ENCODE peak calls at places on chromosome 16, in nine cellular contexts. Y is HL-60, M is right lobe of liver, R is heart right ventricle, C is esophagus squamous epithelium, X is left lung, U is A549, V is body of pancreas, A is thoracic aorta. D is an unnamed sample.

GRCh38 chr16:52368899-52369298 is 178.0 kb downstream of the TOX3 start:
- DNase-seq in A (no peak), U (no peak), X (no peak), V (no peak), R (no peak), Y (no peak), M (no peak), C (no peak), D (no peak)

GRCh38 chr16:55871411-55872038 is 3.6 kb downstream of the CES5A start:
- DNase-seq in R (no peak), C (no peak), A (no peak), X (no peak), M (peak), Y (no peak), V (no peak), U (no peak), D (no peak)

GRCh38 chr16:60642956-60643355 is 1393.3 kb downstream of the CDH8 start:
- DNase-seq in R (no peak), A (no peak), M (no peak), C (no peak), X (no peak), Y (no peak), V (no peak), U (no peak), D (no peak)

GRCh38 chr16:14454391-14454790 is 175.7 kb downstream of the PARN start:
- DNase-seq in A (no peak), C (no peak), U (no peak), M (no peak), X (no peak), V (no peak), Y (no peak), R (no peak), D (no peak)

GRCh38 chr16:85149776-85150175 is 37.5 kb upstream of the CIBAR2 start:
- DNase-seq in U (no peak), V (peak), R (peak), A (no peak), M (peak), X (peak), Y (no peak), C (no peak), D (no peak)

GRCh38 chr16:54193656-54194007 is 93.0 kb downstream of the IRX3 start:
- DNase-seq in M (peak), Y (peak), C (no peak), V (peak), A (peak), U (peak), X (peak), R (peak), D (peak)

GRCh38 chr16:11138769-11139623 is 117.0 kb downstream of the SOCS1 start:
- DNase-seq in X (no peak), U (no peak), M (no peak), A (no peak), C (no peak), Y (no peak), R (no peak), V (no peak), D (peak)

GRCh38 chr16:82834156-82834758 is 207.5 kb downstream of the CDH13 start:
- DNase-seq in U (no peak), X (no peak), C (no peak), Y (no peak), V (no peak), A (no peak), M (no peak), R (no peak), D (no peak)

GRCh38 chr16:48447940-48448536 is 62.8 kb upstream of the SIAH1 start:
- DNase-seq in A (no peak), X (no peak), U (no peak), M (no peak), Y (no peak), V (no peak), R (no peak), C (no peak), D (peak)

GRCh38 chr16:50315346-50315997 is 49.1 kb downstream of the ADCY7 start:
- DNase-seq in M (no peak), U (no peak), C (no peak), Y (no peak), A (no peak), R (no peak), V (no peak), X (no peak), D (peak)

GRCh38 chr16:47079883-47080282 is 63.9 kb downstream of the NETO2 start:
- DNase-seq in V (no peak), A (no peak), U (no peak), C (no peak), M (no peak), R (no peak), Y (no peak), X (no peak), D (no peak)

GRCh38 chr16:15653227-15653626 is 3.2 kb downstream of the NDE1 start:
- DNase-seq in A (no peak), X (no peak), C (no peak), M (no peak), U (no peak), V (no peak), R (no peak), Y (no peak), D (peak)

GRCh38 chr16:25823891-25824290 is 132.1 kb downstream of the HS3ST4 start:
- DNase-seq in V (no peak), A (no peak), M (no peak), R (no peak), C (no peak), X (peak), Y (no peak), U (no peak), D (no peak)

GRCh38 chr16:81889896-81890634 is 111.0 kb downstream of the PLCG2 start:
- DNase-seq in R (no peak), Y (peak), X (no peak), C (no peak), M (peak), A (no peak), U (peak), V (peak), D (no peak)

GRCh38 chr16:56477096-56477878 is 25.9 kb downstream of the OGFOD1 start:
- DNase-seq in R (no peak), U (peak), C (no peak), A (peak), Y (peak), X (no peak), M (no peak), V (no peak), D (no peak)

GRCh38 chr16:11792404-11793260 is 4.4 kb downstream of the ZC3H7A start:
- DNase-seq in R (no peak), M (no peak), X (no peak), Y (no peak), U (no peak), A (no peak), C (no peak), V (peak), D (no peak)

GRCh38 chr16:27632267-27632666 is 82.3 kb downstream of the KATNIP start:
- DNase-seq in X (no peak), M (no peak), Y (no peak), U (no peak), R (no peak), C (no peak), A (no peak), V (no peak), D (no peak)

GRCh38 chr16:18938986-18939385 is 12.8 kb upstream of the SMG1 start:
- DNase-seq in M (no peak), V (no peak), C (no peak), X (no peak), Y (no peak), R (no peak), A (no peak), U (no peak), D (no peak)

GRCh38 chr16:51994597-51994996 is 552.3 kb downstream of the TOX3 start:
- DNase-seq in C (no peak), U (no peak), A (no peak), M (peak), Y (no peak), R (no peak), X (no peak), V (peak), D (no peak)

GRCh38 chr16:66416981-66417700 is 10.0 kb upstream of the BEAN1 start:
- DNase-seq in U (no peak), X (no peak), C (no peak), M (no peak), A (no peak), R (no peak), Y (no peak), V (no peak), D (no peak)

GRCh38 chr16:22424161-22424937 is 49.9 kb upstream of the CDR2 start:
- DNase-seq in C (no peak), X (no peak), U (no peak), V (peak), Y (no peak), R (peak), A (peak), M (peak), D (no peak)

GRCh38 chr16:79347176-79347715 is 253.3 kb downstream of the MAF start:
- DNase-seq in Y (no peak), V (no peak), X (no peak), A (no peak), R (no peak), M (no peak), U (no peak), C (no peak), D (no peak)

GRCh38 chr16:77711775-77712174 is 10.5 kb upstream of the NUDT7 start:
- DNase-seq in V (no peak), A (no peak), R (no peak), X (no peak), Y (no peak), U (no peak), M (peak), C (no peak), D (peak)

GRCh38 chr16:85385463-85386331 is 227.4 kb upstream of the GSE1 start:
- DNase-seq in M (peak), Y (no peak), X (peak), C (no peak), A (no peak), V (no peak), U (no peak), R (peak), D (no peak)

GRCh38 chr16:75475420-75475847 is 10.9 kb upstream of the TMEM170A start:
- DNase-seq in C (no peak), M (no peak), V (no peak), U (no peak), A (no peak), R (no peak), X (peak), Y (no peak), D (no peak)

DNA sequence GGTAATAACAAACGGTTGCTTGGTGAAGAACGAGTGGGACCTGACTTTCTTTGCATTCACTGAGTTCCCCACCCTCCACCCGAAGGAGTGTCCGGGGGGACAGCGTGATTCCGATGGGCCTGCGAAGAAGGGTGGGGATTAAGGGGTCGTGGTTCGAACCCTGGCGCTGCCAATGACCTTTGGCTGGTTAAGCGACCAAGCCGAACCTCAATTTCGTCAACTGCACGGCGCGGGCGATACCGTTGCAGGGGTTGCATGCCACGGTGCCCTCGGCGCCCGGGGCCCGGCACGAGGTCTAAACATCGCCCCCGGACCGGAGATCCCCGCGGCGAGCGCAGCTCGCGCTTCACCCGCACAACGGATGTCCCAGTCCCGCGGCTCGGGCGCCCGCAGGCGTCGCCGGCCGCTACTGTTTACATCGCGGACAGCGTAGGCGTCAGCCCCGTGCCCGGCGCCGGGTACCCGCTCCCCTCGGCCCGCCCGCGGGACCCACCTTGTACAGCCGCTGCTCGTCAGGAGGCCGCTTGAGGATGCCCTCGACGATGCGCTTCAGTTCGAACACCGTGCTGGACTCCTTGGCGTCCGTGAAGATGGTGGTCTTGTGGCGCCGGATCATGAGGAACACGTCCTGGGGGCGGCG is 460 bp downstream of the ELOB start:
- DNase-seq in A (no peak), M (no peak), X (peak), U (no peak), C (no peak), Y (no peak), R (peak), V (no peak), D (peak)
- H3K27ac ChIP-seq in A (peak), M (peak), X (peak), U (peak), C (peak), Y (peak), R (peak), V (peak), D (peak)

GRCh38 chr16:68309798-68310197 is 948 bp downstream of the SLC7A6OS start:
- DNase-seq in X (no peak), C (no peak), A (no peak), U (no peak), Y (no peak), R (no peak), V (no peak), M (no peak), D (no peak)

GRCh38 chr16:68306633-68307032 is 4.1 kb downstream of the SLC7A6OS start:
- DNase-seq in Y (no peak), R (no peak), M (no peak), V (no peak), U (no peak), A (no peak), X (no peak), C (no peak), D (no peak)

GRCh38 chr16:68311316-68311620 is 449 bp downstream of the PRMT7 start:
- DNase-seq in V (no peak), U (no peak), A (no peak), Y (peak), X (no peak), C (no peak), M (no peak), R (no peak), D (no peak)

GRCh38 chr16:68313116-68313515 is 2.3 kb downstream of the PRMT7 start:
- DNase-seq in Y (no peak), X (no peak), M (no peak), R (no peak), V (no peak), A (no peak), U (no peak), C (no peak), D (no peak)

GRCh38 chr16:68310441-68311315 is at the start of the genes PRMT7 and SLC7A6OS:
- DNase-seq in Y (peak), U (peak), V (peak), X (peak), C (peak), A (peak), R (peak), M (peak), D (peak)
- TF ChIP-seq CTCF in Y (no peak), U (no peak), V (peak), X (no peak), C (peak), A (peak), R (no peak), M (peak), D (peak)

GRCh38 chr16:72921106-72921505 is 126.8 kb downstream of the ZFHX3 start:
- DNase-seq in M (no peak), U (no peak), R (no peak), Y (peak), C (no peak), A (no peak), X (no peak), V (no peak), D (no peak)
- H3K4me3 ChIP-seq in M (no peak), U (no peak), R (no peak), Y (no peak), C (no peak), A (peak), X (no peak), V (no peak), D (no peak)

DNA sequence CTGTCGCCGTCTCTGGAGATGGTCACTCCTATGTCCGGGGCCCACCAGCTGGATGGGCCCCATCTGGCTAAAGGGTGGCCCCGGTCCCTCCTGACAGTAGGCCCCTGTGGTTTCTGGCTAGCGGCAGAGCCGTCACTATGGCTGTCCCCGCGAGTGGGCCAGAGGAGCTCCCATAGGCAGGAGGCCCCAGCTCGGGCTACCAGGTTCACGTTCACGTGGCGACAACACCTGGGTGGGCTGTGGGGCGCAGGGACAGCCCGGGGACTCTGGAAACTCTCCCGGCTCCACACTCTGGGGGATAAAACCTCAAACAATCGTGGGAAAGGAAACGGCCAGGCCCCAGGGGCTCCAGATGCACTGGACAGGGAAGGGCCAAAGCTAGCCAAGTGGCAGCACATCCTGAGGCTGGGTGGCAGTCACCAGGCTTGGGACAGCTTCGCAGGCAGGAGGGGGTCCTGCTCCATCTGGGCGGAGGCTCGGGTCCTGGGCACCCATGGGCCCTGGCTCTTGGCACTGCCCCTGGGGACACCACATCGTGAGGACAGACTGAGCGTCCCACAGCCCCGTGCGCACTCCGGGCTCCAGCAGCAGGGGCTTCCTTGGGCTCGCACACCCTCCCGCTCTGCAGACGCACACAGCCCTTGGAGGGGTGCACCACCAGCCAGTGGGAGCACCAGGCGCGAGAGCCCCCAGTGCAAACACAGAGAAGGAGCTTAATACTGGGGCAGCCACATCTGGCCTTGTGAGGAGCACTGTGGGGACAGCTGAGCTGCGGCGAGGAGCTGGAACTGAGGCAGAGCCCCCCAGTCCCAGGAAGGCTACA is 4.5 kb downstream of the RNF166 start:
- DNase-seq in R (no peak), X (no peak), M (no peak), C (no peak), U (no peak), V (no peak), A (no peak), Y (no peak), D (no peak)
- H3K27ac ChIP-seq in R (peak), X (peak), M (peak), C (peak), U (no peak), V (no peak), A (no peak), Y (peak), D (peak)

DNA sequence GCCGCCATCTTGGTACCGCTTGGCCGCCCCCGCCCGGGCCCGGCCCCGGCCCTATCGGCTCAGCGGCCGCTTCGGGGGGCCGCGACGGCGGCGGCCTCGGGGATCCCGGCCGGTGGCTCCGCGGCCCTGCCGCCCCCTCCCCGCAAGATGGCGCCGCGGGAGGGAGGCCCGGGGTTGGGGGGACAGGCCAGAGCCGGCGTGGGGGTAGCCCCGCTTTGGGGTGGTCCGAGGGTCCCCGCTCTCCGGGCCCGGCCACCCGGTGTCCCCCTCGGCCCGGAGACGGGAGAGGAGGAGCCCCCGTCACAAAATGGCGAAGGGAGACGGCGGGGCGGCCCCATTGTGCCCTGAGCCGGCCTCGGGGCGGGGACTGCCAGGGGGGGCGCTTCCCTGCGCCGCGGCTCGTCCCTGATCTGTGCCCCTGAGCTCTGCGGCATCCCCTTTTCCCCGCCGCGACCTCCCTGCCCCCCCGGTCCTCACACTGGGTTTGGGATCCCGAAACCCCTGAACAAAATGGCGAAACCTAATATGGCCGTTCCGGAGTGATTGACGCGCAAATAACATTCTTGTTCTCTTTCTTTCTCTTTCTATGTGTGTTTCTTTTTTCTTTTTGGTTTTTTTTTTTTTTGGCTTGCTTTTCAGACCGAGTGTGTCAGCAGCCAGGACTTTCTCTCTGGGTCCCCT is 978 bp downstream of the HAPSTR1 start:
- DNase-seq in X (peak), C (no peak), Y (peak), A (no peak), M (peak), R (peak), U (no peak), V (peak), D (peak)
- TF ChIP-seq CTCF in X (no peak), C (no peak), Y (no peak), A (no peak), M (peak), R (no peak), U (peak), V (no peak), D (no peak)

GRCh38 chr16:73063284-73063733 is 15.4 kb upstream of the ZFHX3 start:
- DNase-seq in R (no peak), A (no peak), Y (no peak), C (no peak), U (no peak), M (no peak), V (no peak), X (no peak), D (no peak)
- H3K4me3 ChIP-seq in R (peak), A (peak), Y (no peak), C (no peak), U (no peak), M (no peak), V (no peak), X (no peak), D (peak)

DNA sequence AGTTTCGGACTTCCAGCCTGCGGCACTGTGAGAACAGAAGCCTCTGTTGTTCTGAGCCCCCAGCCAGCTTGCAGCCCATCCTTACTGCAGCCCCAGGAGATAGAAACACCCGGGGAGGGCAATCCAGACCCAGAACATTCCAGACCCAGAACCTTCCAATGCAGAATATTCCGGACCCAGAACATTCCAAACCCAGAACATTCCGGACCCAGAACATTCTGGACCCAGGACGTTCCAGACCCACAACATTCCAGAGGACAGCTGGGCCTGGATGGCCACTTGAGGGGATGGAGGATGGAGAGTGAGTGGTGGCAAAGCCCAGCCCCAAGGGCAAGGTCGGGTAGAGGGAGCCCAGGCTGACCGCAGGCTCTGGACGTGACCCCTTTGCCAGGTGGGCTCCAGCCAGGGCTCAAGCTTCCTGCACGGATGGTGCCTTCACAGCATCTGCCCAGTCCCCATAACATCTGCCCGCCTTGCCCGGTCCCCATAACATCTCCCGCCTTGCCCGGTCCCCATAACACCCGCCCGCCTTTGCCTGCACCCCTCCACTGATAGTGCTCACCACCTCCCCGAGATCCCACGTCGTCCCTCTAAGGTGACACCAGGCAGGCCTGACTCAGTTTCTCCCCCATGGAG is 3.5 kb downstream of the CBFA2T3 start:
- DNase-seq in V (no peak), U (no peak), Y (no peak), X (peak), C (no peak), M (no peak), A (no peak), R (no peak), D (no peak)
- H3K27ac ChIP-seq in V (no peak), U (no peak), Y (no peak), X (no peak), C (no peak), M (no peak), A (no peak), R (no peak), D (no peak)

GRCh38 chr16:3980311-3981111 is 100.0 kb upstream of the CREBBP start:
- DNase-seq in C (no peak), M (no peak), Y (no peak), R (no peak), V (no peak), U (no peak), X (no peak), A (no peak), D (no peak)

GRCh38 chr16:3984111-3985060 is 103.9 kb upstream of the CREBBP start:
- DNase-seq in V (no peak), U (no peak), R (no peak), A (no peak), M (no peak), Y (no peak), X (no peak), C (no peak), D (no peak)

GRCh38 chr16:3982216-3982615 is 101.7 kb upstream of the CREBBP start:
- DNase-seq in V (no peak), A (no peak), X (no peak), M (no peak), U (no peak), R (no peak), Y (no peak), C (no peak), D (no peak)

GRCh38 chr16:3986235-3986544 is 105.7 kb upstream of the CREBBP start:
- DNase-seq in V (no peak), R (no peak), A (no peak), C (no peak), U (no peak), M (no peak), X (no peak), Y (no peak), D (no peak)

GRCh38 chr16:3983081-3983520 is 102.6 kb upstream of the CREBBP start:
- DNase-seq in Y (peak), A (no peak), U (peak), C (no peak), M (peak), R (peak), V (peak), X (no peak), D (no peak)
- TF ChIP-seq CTCF in Y (peak), A (peak), U (peak), C (no peak), M (peak), R (peak), V (peak), X (peak), D (no peak)

D was measured in Peyer's patch.